ENCODE peak calls at places on chromosomes 7 and 10, in six cellular contexts. D is GM12878, R is body of pancreas, N is tibial nerve, Y is IMR-90, J is ovary. G is an unnamed sample. For H3K36me3, the result is how much of the 10 kb centered on the place peaks cover.

GRCh38 chr7:92833024-92833765 is 3.2 kb downstream of the CDK6 start:
- DNase-seq in R (peak), N (peak), Y (peak), J (peak), D (no peak), G (peak)

GRCh38 chr7:151339651-151340377 is 1.8 kb upstream of the NUB1 start:
- DNase-seq in N (no peak), R (no peak), J (no peak), Y (no peak), D (peak), G (no peak)

GRCh38 chr10:60877777-60878120 is 66.2 kb downstream of the RHOBTB1 start:
- DNase-seq in N (no peak), D (no peak), R (no peak), Y (no peak), J (no peak), G (no peak)

GRCh38 chr7:81484266-81484665 is 285.6 kb downstream of the HGF start:
- DNase-seq in R (peak), Y (peak), N (peak), J (peak), D (no peak), G (peak)

GRCh38 chr10:48711830-48712229 is 27.2 kb downstream of the WDFY4 start:
- DNase-seq in N (no peak), R (no peak), J (no peak), D (no peak), Y (no peak), G (no peak)

GRCh38 chr7:31373337-31374289 is 33.1 kb upstream of the NEUROD6 start:
- DNase-seq in N (no peak), Y (peak), D (no peak), R (peak), J (no peak), G (peak)

GRCh38 chr7:13946181-13946580 is 43.3 kb downstream of the ETV1 start:
- DNase-seq in Y (peak), D (no peak), R (no peak), J (no peak), N (no peak), G (no peak)

GRCh38 chr10:28839600-28840007 is 162.3 kb downstream of the BAMBI start:
- DNase-seq in Y (peak), N (no peak), D (no peak), J (peak), R (no peak), G (peak)

GRCh38 chr10:102775201-102775972 is 31.6 kb downstream of the WBP1L start:
- DNase-seq in D (no peak), N (peak), Y (peak), R (peak), J (peak), G (peak)

GRCh38 chr7:131600578-131600977 is 44.1 kb upstream of the PODXL start:
- DNase-seq in N (no peak), D (no peak), R (no peak), J (no peak), Y (peak), G (no peak)

GRCh38 chr10:49612513-49613159 is 1.2 kb upstream of the CHAT start:
- DNase-seq in R (no peak), Y (no peak), J (no peak), N (no peak), D (no peak), G (no peak)

GRCh38 chr7:142812437-142813215 is 41.9 kb downstream of the PRSS2 start:
- DNase-seq in Y (no peak), N (no peak), J (no peak), D (no peak), R (no peak), G (no peak)

DNA sequence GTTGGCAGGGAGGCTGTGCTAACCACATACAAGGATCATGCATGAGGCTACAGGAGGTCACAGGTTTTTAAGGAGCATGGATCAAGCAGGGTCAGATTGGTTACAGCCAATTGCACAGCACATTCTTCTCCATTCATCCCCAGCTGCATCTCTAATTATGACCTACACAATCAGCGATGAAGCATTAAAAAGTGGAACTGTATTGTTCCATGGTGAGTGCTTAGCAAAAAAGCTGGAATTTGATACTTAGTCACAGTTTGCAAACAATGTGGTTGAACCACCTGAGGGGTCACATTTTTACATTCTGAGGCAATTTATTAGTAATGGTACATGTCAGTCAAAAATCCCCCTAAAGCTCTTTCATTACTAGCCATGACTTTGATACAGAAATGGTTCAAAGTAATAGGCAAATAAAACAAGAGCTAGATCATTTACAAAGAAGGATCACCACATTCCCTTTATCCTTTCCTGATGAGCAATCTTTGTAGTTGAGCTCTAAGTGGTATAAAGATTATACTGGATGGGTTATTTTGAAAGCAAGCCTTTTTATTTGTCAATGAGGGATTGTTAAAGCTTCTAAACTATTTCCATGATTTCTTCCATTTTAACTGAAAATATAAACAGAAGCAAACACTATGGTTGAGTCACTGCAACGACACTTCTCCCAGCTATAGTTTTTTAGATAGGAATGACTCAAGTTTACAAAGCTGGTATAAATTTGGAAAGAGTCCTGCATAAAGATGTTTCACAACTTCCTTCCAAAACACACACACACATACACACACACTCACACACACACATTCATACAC is 217.8 kb upstream of the SEMA3A start:
- DNase-seq in J (no peak), D (no peak), Y (peak), N (no peak), R (no peak), G (no peak)
- H3K27ac ChIP-seq in J (no peak), D (no peak), Y (peak), N (no peak), R (no peak), G (no peak)

GRCh38 chr10:47351899-47352815 is 4.0 kb downstream of the RBP3 start:
- DNase-seq in N (no peak), Y (no peak), R (no peak), D (no peak), J (no peak), G (no peak)

GRCh38 chr10:47356708-47357107 is 8.5 kb downstream of the RBP3 start:
- DNase-seq in J (no peak), D (no peak), R (no peak), Y (no peak), N (no peak), G (no peak)

GRCh38 chr10:47353351-47353750 is 5.2 kb downstream of the RBP3 start:
- DNase-seq in N (no peak), J (no peak), R (no peak), Y (no peak), D (no peak), G (no peak)

GRCh38 chr10:47354900-47355299 is 6.7 kb downstream of the RBP3 start:
- DNase-seq in N (no peak), Y (no peak), R (no peak), J (no peak), D (no peak), G (no peak)

DNA sequence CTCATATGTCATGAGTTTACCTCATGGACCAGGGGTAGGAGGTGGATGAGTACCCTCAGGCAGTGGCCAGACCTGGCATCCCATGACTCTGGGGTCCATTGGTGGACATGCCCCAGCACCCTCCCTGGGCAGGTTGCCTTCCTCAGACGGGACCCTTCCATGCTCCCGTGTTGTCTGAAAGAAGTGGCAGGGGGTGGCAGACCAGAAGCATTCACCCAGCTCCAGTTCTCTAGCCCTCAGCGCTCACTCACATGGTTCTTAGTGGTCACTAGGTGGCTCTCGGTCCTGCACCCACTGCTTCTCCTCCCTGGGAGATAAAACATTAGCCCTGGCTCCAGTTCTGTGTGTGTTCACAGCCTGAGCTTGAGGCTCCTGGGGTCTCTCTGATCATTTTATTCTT is 6.0 kb downstream of the RBP3 start:
- DNase-seq in J (no peak), D (no peak), Y (peak), N (no peak), R (no peak), G (no peak)
- TF ChIP-seq CTCF in J (no peak), D (no peak), Y (peak), N (no peak), R (no peak), G (no peak)

GRCh38 chr10:73519336-73519735 is 23.5 kb upstream of the PPP3CB start:
- DNase-seq in N (no peak), Y (no peak), R (no peak), J (no peak), D (no peak), G (no peak)
- H3K36me3 ChIP-seq in N (under half), Y (under half), R (under half), J (under half), D (under half), G (under half)

GRCh38 chr7:41222704-41223103 is 480.2 kb downstream of the INHBA start:
- DNase-seq in D (no peak), J (no peak), N (no peak), R (no peak), Y (peak), G (no peak)
- H3K27ac ChIP-seq in D (no peak), J (no peak), N (no peak), R (no peak), Y (no peak), G (no peak)

DNA sequence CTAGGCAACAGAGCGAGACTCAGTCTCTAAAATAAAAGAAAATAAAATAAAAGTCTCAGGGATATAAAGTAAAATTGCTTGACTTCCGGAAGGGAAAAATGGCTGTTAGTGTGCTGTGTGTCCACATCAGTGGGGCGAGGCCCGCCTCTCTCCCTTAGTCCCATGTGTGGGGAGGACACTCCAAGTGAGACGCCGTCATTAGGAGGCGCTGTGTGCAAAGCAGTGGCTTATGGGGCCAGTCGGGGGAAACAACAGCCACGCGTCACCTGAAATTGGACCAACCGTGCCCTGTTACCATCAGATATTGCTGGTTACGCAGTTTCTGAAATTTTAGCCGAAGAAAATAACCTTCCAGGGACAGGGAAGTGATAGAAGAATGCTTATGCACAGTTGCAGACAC is 15.8 kb downstream of the SFXN4 start:
- DNase-seq in D (no peak), J (no peak), R (no peak), N (no peak), Y (no peak), G (no peak)
- TF ChIP-seq CTCF in D (no peak), J (no peak), R (no peak), N (no peak), Y (peak), G (no peak)

DNA sequence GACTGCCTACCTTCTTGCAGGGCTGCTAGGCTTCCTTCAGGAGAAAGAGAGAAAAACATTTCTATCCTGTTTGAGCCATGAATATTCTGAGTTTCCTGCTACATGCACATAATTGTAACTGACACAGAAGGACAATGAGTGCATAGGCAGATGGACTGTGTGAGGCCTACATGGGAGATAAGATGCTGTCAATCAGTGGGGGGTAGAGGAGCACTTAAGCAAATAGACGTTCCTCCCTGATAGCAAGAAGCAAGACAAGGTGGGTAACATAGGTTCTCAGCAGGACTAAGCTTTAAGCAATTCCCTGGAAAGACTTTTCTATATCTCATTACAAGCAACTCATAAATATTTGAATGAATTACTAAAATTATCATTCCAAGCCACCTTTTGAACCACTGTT is 11.6 kb downstream of the ALDH18A1 start:
- DNase-seq in J (no peak), Y (no peak), R (no peak), D (no peak), N (no peak), G (no peak)
- H3K36me3 ChIP-seq in J (under half), Y (half or more), R (under half), D (under half), N (under half), G (under half)

DNA sequence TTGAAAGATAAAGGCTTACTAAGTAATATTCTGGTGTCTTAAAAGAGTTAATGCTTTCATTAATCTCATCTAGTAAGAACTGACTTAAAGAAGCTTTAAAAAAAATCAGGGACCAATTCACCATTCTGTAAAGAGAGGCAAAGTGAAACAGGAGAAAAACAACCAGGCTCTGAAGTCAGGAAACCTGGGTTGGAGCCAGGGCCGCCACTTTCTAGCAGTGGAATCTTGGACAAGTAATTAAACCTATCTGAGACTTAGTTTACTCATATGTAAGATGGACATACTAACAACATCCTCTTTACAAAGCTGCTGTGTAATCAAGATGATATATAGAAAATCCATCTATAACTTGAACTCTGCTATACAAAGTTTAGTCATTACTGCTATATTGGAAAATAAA is 154.1 kb downstream of the RNLS start:
- DNase-seq in N (no peak), D (no peak), R (no peak), J (no peak), Y (no peak), G (no peak)
- H3K27ac ChIP-seq in N (no peak), D (no peak), R (no peak), J (no peak), Y (no peak), G (no peak)

G was measured in testis.